ENCODE peak calls at places on chromosomes 13 and 19, in nine cellular contexts. Z is breast epithelium, K is GM06990, E is fibroblast of lung, N is lower lobe of right lung, G is bronchial epithelial cell, H is tibial artery, T is endodermal cell, O is AG04450. F is an unnamed sample.

GRCh38 chr19:15087182-15087581 is 5.2 kb downstream of the OR1I1 start:
- DNase-seq in Z (no peak), K (no peak), E (no peak), N (no peak), G (no peak), H (no peak), T (no peak), O (no peak), F (no peak)

GRCh38 chr13:80215368-80215767 is 125.6 kb downstream of the SPRY2 start:
- DNase-seq in Z (no peak), K (no peak), E (peak), N (no peak), G (peak), H (no peak), T (no peak), O (peak), F (peak)

GRCh38 chr13:50910483-50910805 is 853 bp downstream of the RNASEH2B start:
- DNase-seq in Z (peak), K (no peak), E (peak), N (no peak), G (no peak), H (peak), T (peak), O (no peak), F (peak)

GRCh38 chr13:104831823-104832222 is 1703.6 kb downstream of the EFNB2 start:
- DNase-seq in Z (no peak), K (no peak), E (no peak), N (no peak), G (no peak), H (no peak), T (no peak), O (no peak), F (no peak)

GRCh38 chr13:40812724-40813445 is 23.5 kb downstream of the SLC25A15 start:
- DNase-seq in Z (no peak), K (no peak), E (peak), N (no peak), G (peak), H (no peak), T (no peak), O (peak), F (peak)

GRCh38 chr19:5539431-5539833 is 28.3 kb downstream of the TINCR start:
- DNase-seq in Z (no peak), K (no peak), E (peak), N (no peak), G (no peak), H (no peak), T (peak), O (no peak), F (no peak)

GRCh38 chr13:26343816-26344215 is 89.9 kb downstream of the CDK8 start:
- DNase-seq in Z (no peak), K (no peak), E (no peak), N (no peak), G (no peak), H (no peak), T (no peak), O (no peak), F (no peak)

GRCh38 chr19:46887240-46887782 is 26.5 kb downstream of the ARHGAP35 start:
- DNase-seq in Z (no peak), K (no peak), E (peak), N (no peak), G (no peak), H (no peak), T (no peak), O (no peak), F (no peak)

GRCh38 chr19:55703790-55704215 is 28.8 kb downstream of the EPN1 start:
- DNase-seq in Z (no peak), K (no peak), E (peak), N (no peak), G (no peak), H (peak), T (peak), O (no peak), F (peak)

GRCh38 chr13:31476266-31476665 is 263.1 kb upstream of the RXFP2 start:
- DNase-seq in Z (no peak), K (no peak), E (peak), N (no peak), G (no peak), H (no peak), T (no peak), O (peak), F (no peak)

GRCh38 chr13:81480634-81481033 is 1139.7 kb upstream of the SPRY2 start:
- DNase-seq in Z (no peak), K (no peak), E (no peak), N (no peak), G (peak), H (no peak), T (no peak), O (no peak), F (peak)

GRCh38 chr13:31556376-31556775 is 182.9 kb upstream of the RXFP2 start:
- DNase-seq in Z (no peak), K (no peak), E (peak), N (no peak), G (no peak), H (no peak), T (no peak), O (no peak), F (no peak)

GRCh38 chr13:43730642-43731041 is 56.1 kb downstream of the ENOX1 start:
- DNase-seq in Z (no peak), K (no peak), E (peak), N (no peak), G (peak), H (no peak), T (no peak), O (peak), F (peak)

GRCh38 chr19:30253581-30253996 is 118.6 kb upstream of the ZNF536 start:
- DNase-seq in Z (no peak), K (no peak), E (no peak), N (no peak), G (no peak), H (no peak), T (peak), O (no peak), F (no peak)

GRCh38 chr19:23385404-23385803 is 9.9 kb downstream of the ZNF91 start:
- DNase-seq in Z (no peak), K (no peak), E (no peak), N (no peak), G (no peak), H (no peak), T (no peak), O (no peak), F (no peak)

GRCh38 chr13:73717632-73718031 is 416.6 kb downstream of the KLF12 start:
- DNase-seq in Z (no peak), K (no peak), E (peak), N (no peak), G (peak), H (no peak), T (no peak), O (no peak), F (peak)

GRCh38 chr19:39082167-39082566 is 2.0 kb upstream of the ACP7 start:
- DNase-seq in Z (no peak), K (no peak), E (no peak), N (no peak), G (no peak), H (no peak), T (no peak), O (no peak), F (no peak)

GRCh38 chr19:50667759-50668231 is 18.6 kb downstream of the C19orf81 start:
- DNase-seq in Z (no peak), K (no peak), E (no peak), N (no peak), G (no peak), H (no peak), T (peak), O (no peak), F (no peak)

GRCh38 chr19:56670961-56671612 is 470 bp downstream of the ZNF835 start:
- DNase-seq in Z (no peak), K (no peak), E (no peak), N (no peak), G (no peak), H (no peak), T (no peak), O (no peak), F (no peak)

GRCh38 chr13:102091231-102091630 is 310.6 kb downstream of the FGF14 start:
- DNase-seq in Z (no peak), K (no peak), E (peak), N (no peak), G (peak), H (no peak), T (peak), O (no peak), F (peak)

GRCh38 chr19:4278926-4279529 is at the start of gene SHD:
- DNase-seq in Z (no peak), K (no peak), E (no peak), N (no peak), G (no peak), H (no peak), T (peak), O (no peak), F (no peak)
- TF ChIP-seq CTCF in Z (no peak), K (no peak), E (no peak), N (no peak), G (no peak), H (no peak), T (no peak), O (no peak), F (no peak)

DNA sequence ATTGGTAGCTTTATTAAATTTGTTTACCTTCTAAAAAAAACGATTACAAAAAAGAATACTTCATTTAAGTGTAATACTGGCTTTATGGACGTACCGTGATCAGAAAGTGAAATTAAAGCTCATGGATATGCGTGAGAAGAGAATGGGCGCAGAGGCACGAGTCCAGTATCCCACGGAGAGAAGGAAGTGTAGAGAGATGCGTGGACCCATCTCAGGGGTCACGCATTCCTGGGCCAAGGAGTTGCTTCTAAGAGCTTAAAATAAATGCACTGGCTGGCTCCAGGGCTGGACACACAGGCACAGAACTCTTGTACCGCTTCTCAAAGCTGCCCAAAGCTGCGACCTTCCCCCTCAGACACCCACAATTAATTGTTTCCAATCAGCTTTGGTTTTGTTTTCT is 8.7 kb upstream of the SPC24 start:
- DNase-seq in Z (no peak), K (no peak), E (no peak), N (no peak), G (no peak), H (no peak), T (no peak), O (no peak), F (no peak)
- H3K4me3 ChIP-seq in Z (peak), K (no peak), E (no peak), N (no peak), G (no peak), H (peak), T (no peak), O (no peak), F (no peak)

GRCh38 chr19:44819246-44819832 is 10.4 kb downstream of the BCAM start:
- DNase-seq in Z (no peak), K (no peak), E (no peak), N (no peak), G (no peak), H (no peak), T (no peak), O (no peak), F (no peak)

GRCh38 chr19:44822177-44822576 is 13.3 kb downstream of the BCAM start:
- DNase-seq in Z (no peak), K (no peak), E (no peak), N (no peak), G (no peak), H (peak), T (no peak), O (no peak), F (no peak)

GRCh38 chr19:44823373-44823698 is 14.4 kb downstream of the BCAM start:
- DNase-seq in Z (no peak), K (no peak), E (no peak), N (no peak), G (no peak), H (no peak), T (no peak), O (no peak), F (no peak)

GRCh38 chr19:44822670-44823372 is 13.9 kb downstream of the BCAM start:
- DNase-seq in Z (no peak), K (no peak), E (no peak), N (no peak), G (no peak), H (no peak), T (no peak), O (no peak), F (no peak)

GRCh38 chr19:44820648-44821609 is 12.0 kb downstream of the BCAM start:
- DNase-seq in Z (no peak), K (no peak), E (no peak), N (no peak), G (no peak), H (peak), T (no peak), O (no peak), F (no peak)
- TF ChIP-seq CTCF in Z (no peak), K (no peak), E (no peak), N (no peak), G (no peak), H (peak), T (no peak), O (no peak), F (no peak)

GRCh38 chr13:99968521-99969367 is 2.8 kb downstream of the ZIC5 start:
- DNase-seq in Z (no peak), K (no peak), E (no peak), N (no peak), G (no peak), H (no peak), T (peak), O (no peak), F (no peak)
- H3K4me3 ChIP-seq in Z (peak), K (no peak), E (no peak), N (peak), G (no peak), H (peak), T (peak), O (no peak), F (no peak)

DNA sequence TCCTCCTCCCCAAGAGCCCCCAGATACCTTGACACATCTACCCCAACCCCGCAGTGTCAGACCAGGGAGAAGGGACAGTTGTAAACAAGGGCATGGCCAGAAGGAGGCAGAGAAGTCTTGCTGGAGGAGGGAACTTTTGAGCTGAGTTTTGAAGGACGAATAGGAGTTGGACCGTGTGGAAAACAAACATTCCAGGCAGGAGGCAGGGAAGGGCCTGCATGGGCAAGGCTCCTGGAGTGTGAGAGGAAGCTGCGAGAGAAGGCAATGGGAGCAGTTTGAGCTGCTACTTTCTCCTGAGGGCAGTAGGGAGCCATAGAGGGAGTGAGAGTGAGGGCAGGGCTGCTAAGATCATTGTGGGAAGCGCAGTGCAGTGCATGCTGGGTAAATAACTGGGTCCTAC is 23.3 kb downstream of the IL12RB1 start:
- DNase-seq in Z (no peak), K (no peak), E (no peak), N (no peak), G (peak), H (no peak), T (peak), O (no peak), F (peak)
- TF ChIP-seq CTCF in Z (no peak), K (peak), E (no peak), N (no peak), G (peak), H (no peak), T (peak), O (no peak), F (no peak)

GRCh38 chr19:48987323-48987722 is 5.8 kb downstream of the GYS1 start:
- DNase-seq in Z (no peak), K (no peak), E (no peak), N (no peak), G (no peak), H (no peak), T (no peak), O (no peak), F (no peak)

GRCh38 chr19:48990400-48990799 is 2.7 kb downstream of the GYS1 start:
- DNase-seq in Z (no peak), K (no peak), E (no peak), N (no peak), G (no peak), H (no peak), T (no peak), O (no peak), F (no peak)

GRCh38 chr19:48989701-48990291 is 3.3 kb downstream of the GYS1 start:
- DNase-seq in Z (no peak), K (no peak), E (no peak), N (no peak), G (no peak), H (no peak), T (no peak), O (no peak), F (no peak)

GRCh38 chr19:48988286-48988685 is 4.8 kb downstream of the GYS1 start:
- DNase-seq in Z (no peak), K (no peak), E (no peak), N (no peak), G (no peak), H (no peak), T (no peak), O (no peak), F (no peak)

DNA sequence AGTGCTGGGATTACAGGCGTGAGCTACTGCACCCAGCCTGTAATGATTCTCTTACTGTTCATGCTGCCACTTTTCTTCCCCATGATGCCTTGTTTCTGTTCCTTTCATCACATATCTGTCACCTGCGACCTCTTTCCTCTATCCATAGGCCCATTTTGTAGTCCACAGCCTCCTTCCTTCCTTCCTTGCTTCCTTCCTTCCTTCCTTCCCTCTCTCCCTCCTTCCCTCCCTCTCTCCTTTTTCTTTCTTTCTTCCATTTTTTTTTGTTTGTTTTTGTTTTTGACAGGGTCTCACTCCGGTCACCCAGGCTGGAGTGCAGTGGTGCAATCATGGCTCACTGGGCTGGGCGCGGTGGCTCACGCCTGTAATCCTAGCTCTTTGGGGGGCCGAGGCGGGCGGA is 4.2 kb downstream of the GYS1 start:
- DNase-seq in Z (no peak), K (no peak), E (no peak), N (no peak), G (no peak), H (no peak), T (no peak), O (no peak), F (no peak)
- H3K4me3 ChIP-seq in Z (no peak), K (no peak), E (no peak), N (no peak), G (no peak), H (no peak), T (no peak), O (no peak), F (no peak)

DNA sequence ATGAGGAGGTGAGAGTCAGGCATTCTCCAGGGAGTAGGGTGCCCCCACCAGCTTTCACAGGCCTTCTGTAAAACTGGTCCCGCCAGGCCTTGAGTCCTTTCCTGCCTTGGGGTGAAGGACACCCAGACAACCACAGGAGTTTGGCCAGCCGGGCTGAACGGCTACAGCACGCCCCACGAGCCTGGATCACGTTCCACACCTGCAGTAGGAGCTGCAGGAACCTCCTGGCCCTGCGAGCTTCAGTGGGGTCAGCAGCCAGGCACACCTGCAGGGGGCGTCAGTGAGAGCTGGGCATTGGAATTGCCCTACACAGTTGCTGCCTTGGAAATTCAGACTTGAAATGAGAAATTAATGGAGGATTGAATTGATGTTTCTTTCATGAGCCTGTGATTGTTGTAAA is 45.7 kb downstream of the COL4A2 start:
- DNase-seq in Z (no peak), K (no peak), E (no peak), N (no peak), G (no peak), H (peak), T (peak), O (no peak), F (no peak)
- TF ChIP-seq CTCF in Z (no peak), K (peak), E (peak), N (no peak), G (peak), H (no peak), T (peak), O (peak), F (no peak)

GRCh38 chr19:51719251-51719901 is 4.4 kb downstream of the HAS1 start:
- DNase-seq in Z (no peak), K (no peak), E (no peak), N (no peak), G (no peak), H (no peak), T (peak), O (no peak), F (no peak)
- H3K4me3 ChIP-seq in Z (peak), K (no peak), E (no peak), N (peak), G (no peak), H (peak), T (peak), O (no peak), F (peak)

F was measured in epithelial cell of esophagus.